ENCODE peak calls at places on chromosomes 6 and 20, in seven cellular contexts. I, P, W, T, M, Z and G are unnamed samples.

GRCh38 chr20:32382102-32382950 is 24.2 kb downstream of the ASXL1 start:
- DNase-seq in I (no peak), P (no peak), W (no peak), T (no peak), M (no peak), Z (no peak), G (no peak)

GRCh38 chr20:43942661-43943285 is 28.1 kb downstream of the TOX2 start:
- DNase-seq in I (no peak), P (peak), W (no peak), T (no peak), M (no peak), Z (peak), G (no peak)

GRCh38 chr6:170035896-170036295 is 255.0 kb downstream of the DLL1 start:
- DNase-seq in I (no peak), P (no peak), W (no peak), T (peak), M (no peak), Z (no peak), G (no peak)

GRCh38 chr6:159761135-159761872 is 541 bp upstream of the ACAT2 start:
- DNase-seq in I (no peak), P (peak), W (peak), T (peak), M (no peak), Z (no peak), G (no peak)

GRCh38 chr20:41344938-41345728 is 4.5 kb downstream of the LPIN3 start:
- DNase-seq in I (no peak), P (no peak), W (no peak), T (no peak), M (no peak), Z (no peak), G (no peak)

GRCh38 chr6:45478235-45478634 is 100.5 kb upstream of the SUPT3H start:
- DNase-seq in I (no peak), P (peak), W (no peak), T (no peak), M (no peak), Z (no peak), G (no peak)

GRCh38 chr6:74899416-74899815 is 306.4 kb downstream of the COL12A1 start:
- DNase-seq in I (no peak), P (peak), W (no peak), T (no peak), M (no peak), Z (no peak), G (no peak)

GRCh38 chr6:13538084-13538483 is 36.3 kb upstream of the SIRT5 start:
- DNase-seq in I (no peak), P (peak), W (no peak), T (no peak), M (no peak), Z (peak), G (peak)

GRCh38 chr20:43409041-43409913 is 48.4 kb upstream of the SRSF6 start:
- DNase-seq in I (no peak), P (peak), W (no peak), T (no peak), M (no peak), Z (no peak), G (no peak)

GRCh38 chr6:963456-963855 is 270.5 kb upstream of the EXOC2 start:
- DNase-seq in I (no peak), P (no peak), W (no peak), T (no peak), M (no peak), Z (no peak), G (no peak)

GRCh38 chr6:35216832-35217811 is 3.4 kb downstream of the SCUBE3 start:
- DNase-seq in I (no peak), P (no peak), W (no peak), T (no peak), M (no peak), Z (no peak), G (no peak)

GRCh38 chr20:58349586-58349985 is 39.4 kb upstream of the VAPB start:
- DNase-seq in I (no peak), P (peak), W (no peak), T (no peak), M (no peak), Z (no peak), G (no peak)

GRCh38 chr6:149342525-149342924 is 25.0 kb downstream of the TAB2 start:
- DNase-seq in I (no peak), P (no peak), W (no peak), T (no peak), M (no peak), Z (no peak), G (no peak)

GRCh38 chr6:147856687-147857086 is 348.2 kb downstream of the SAMD5 start:
- DNase-seq in I (no peak), P (no peak), W (no peak), T (no peak), M (no peak), Z (no peak), G (no peak)

GRCh38 chr20:44211177-44212039 is 837 bp upstream of the OSER1 start:
- DNase-seq in I (peak), P (peak), W (no peak), T (no peak), M (peak), Z (no peak), G (no peak)

GRCh38 chr20:57658447-57659130 is 38.4 kb upstream of the ZBP1 start:
- DNase-seq in I (peak), P (no peak), W (peak), T (peak), M (no peak), Z (no peak), G (no peak)

GRCh38 chr6:154154389-154154967 is 115.4 kb downstream of the OPRM1 start:
- DNase-seq in I (peak), P (peak), W (no peak), T (peak), M (peak), Z (peak), G (peak)

GRCh38 chr20:47146703-47147102 is 209.8 kb downstream of the ZMYND8 start:
- DNase-seq in I (no peak), P (peak), W (no peak), T (no peak), M (no peak), Z (no peak), G (no peak)

GRCh38 chr6:44176130-44176934 is 17.7 kb downstream of the CAPN11 start:
- DNase-seq in I (no peak), P (no peak), W (peak), T (no peak), M (no peak), Z (no peak), G (no peak)

GRCh38 chr6:29708432-29709177 is 14.6 kb upstream of the HLA-F start:
- DNase-seq in I (no peak), P (no peak), W (no peak), T (peak), M (no peak), Z (peak), G (peak)

GRCh38 chr6:154594474-154595198 is 84.2 kb upstream of the CNKSR3 start:
- DNase-seq in I (no peak), P (no peak), W (no peak), T (no peak), M (no peak), Z (no peak), G (no peak)

GRCh38 chr6:11324453-11325023 is 92.1 kb upstream of the NEDD9 start:
- DNase-seq in I (no peak), P (no peak), W (no peak), T (no peak), M (no peak), Z (no peak), G (no peak)

GRCh38 chr6:3887150-3887700 is 38.1 kb downstream of the FAM50B start:
- DNase-seq in I (no peak), P (peak), W (no peak), T (no peak), M (no peak), Z (no peak), G (no peak)

GRCh38 chr20:53878262-53879047 is 191.9 kb downstream of the BCAS1 start:
- DNase-seq in I (no peak), P (no peak), W (no peak), T (no peak), M (no peak), Z (no peak), G (no peak)

GRCh38 chr20:58571341-58571941 is 56.2 kb upstream of the APCDD1L start:
- DNase-seq in I (no peak), P (no peak), W (no peak), T (no peak), M (no peak), Z (no peak), G (no peak)

GRCh38 chr6:53544050-53544499 is 826 bp downstream of the GCLC start:
- DNase-seq in I (no peak), P (no peak), W (no peak), T (no peak), M (peak), Z (no peak), G (no peak)

GRCh38 chr6:33929575-33930288 is 125.9 kb upstream of the MLN start:
- DNase-seq in I (no peak), P (no peak), W (no peak), T (no peak), M (peak), Z (no peak), G (no peak)

GRCh38 chr20:46255440-46256104 is 52.7 kb downstream of the CDH22 start:
- DNase-seq in I (no peak), P (peak), W (peak), T (peak), M (peak), Z (no peak), G (no peak)

DNA sequence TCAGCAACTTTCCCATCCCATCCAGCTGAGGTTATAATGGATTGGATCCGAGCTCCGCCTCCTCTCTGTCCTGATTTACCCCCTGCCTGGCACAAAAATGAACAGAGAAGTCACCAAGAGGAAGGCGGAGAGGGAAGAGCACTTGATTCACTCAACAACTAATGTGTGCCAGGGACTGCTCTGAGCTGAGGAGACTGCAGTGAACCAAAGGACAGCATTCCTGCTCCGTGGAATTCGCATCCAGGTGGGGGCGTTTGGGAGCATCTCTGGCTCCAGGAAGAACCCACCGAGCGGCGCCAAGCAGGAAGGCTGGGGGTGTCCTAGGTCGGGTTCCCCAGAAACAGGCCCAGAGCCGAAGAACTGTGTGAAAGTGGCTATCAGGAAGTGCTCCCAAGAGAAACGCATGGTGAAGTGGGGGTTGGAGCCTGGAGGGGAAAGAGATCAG is 95.8 kb upstream of the NAA20 start:
- DNase-seq in I (no peak), P (no peak), W (no peak), T (no peak), M (no peak), Z (no peak), G (no peak)
- H3K27ac ChIP-seq in I (peak), P (no peak), W (peak), T (peak), M (no peak), Z (no peak), G (no peak)

GRCh38 chr6:73388800-73389512 is 5.7 kb upstream of the DDX43 start:
- DNase-seq in I (peak), P (peak), W (peak), T (peak), M (peak), Z (peak), G (peak)
- H3K4me3 ChIP-seq in I (peak), P (peak), W (peak), T (peak), M (peak), Z (peak), G (peak)

GRCh38 chr6:80425089-80425823 is 318.8 kb downstream of the BCKDHB start:
- DNase-seq in I (no peak), P (peak), W (no peak), T (no peak), M (no peak), Z (no peak), G (no peak)
- H3K27ac ChIP-seq in I (no peak), P (no peak), W (no peak), T (no peak), M (no peak), Z (no peak), G (no peak)

GRCh38 chr6:26502169-26502568 is 2.1 kb downstream of the BTN1A1 start:
- DNase-seq in I (no peak), P (no peak), W (no peak), T (no peak), M (no peak), Z (no peak), G (no peak)

DNA sequence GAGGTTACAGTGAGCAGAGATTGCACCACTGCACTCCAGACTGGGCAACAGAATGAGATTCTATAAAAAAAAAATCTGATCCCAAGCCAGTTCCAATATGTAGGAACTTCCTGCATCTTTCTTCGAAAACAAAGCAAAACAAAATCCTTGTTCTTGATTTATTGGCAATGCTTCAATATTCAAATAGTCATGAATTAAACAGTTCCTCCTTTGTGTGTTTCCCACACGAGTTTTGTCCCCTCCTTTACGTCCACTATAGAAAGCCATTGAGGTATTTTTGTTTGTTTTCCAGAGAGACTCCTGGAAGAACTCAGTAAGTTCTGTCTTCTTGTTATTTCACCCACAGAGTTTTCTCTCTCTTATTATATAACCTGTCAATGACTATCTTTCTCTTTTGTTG is 7.6 kb downstream of the BTN1A1 start:
- DNase-seq in I (no peak), P (no peak), W (no peak), T (no peak), M (no peak), Z (no peak), G (no peak)
- H3K4me3 ChIP-seq in I (no peak), P (no peak), W (no peak), T (no peak), M (no peak), Z (no peak), G (no peak)

GRCh38 chr6:15894973-15895858 is 232.4 kb upstream of the DTNBP1 start:
- DNase-seq in I (no peak), P (no peak), W (no peak), T (no peak), M (no peak), Z (no peak), G (no peak)
- H3K27ac ChIP-seq in I (no peak), P (no peak), W (no peak), T (no peak), M (no peak), Z (no peak), G (peak)

DNA sequence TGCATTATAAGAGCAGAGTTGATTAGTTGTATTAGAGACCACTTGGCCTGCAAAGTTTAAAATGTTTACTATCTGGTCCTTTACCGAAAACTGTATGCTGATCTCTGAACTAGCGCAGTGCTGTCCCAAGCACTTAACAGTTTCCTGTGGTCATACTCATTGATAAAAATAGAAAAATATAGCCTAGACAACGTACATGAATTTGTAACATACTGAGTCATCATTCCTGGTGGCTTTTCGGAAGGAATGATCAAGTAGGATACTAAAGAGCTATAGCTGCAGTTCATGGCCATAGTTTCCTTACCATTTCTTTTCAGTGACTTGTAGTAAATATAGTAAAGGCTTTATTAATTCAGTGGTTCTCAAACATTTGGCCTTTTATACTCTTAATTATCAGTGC is 18.4 kb downstream of the TTK start:
- DNase-seq in I (no peak), P (peak), W (no peak), T (no peak), M (no peak), Z (no peak), G (no peak)
- H3K4me3 ChIP-seq in I (no peak), P (no peak), W (no peak), T (no peak), M (no peak), Z (no peak), G (no peak)

GRCh38 chr6:113805836-113806500 is 51.2 kb upstream of the MARCKS start:
- DNase-seq in I (no peak), P (no peak), W (no peak), T (no peak), M (no peak), Z (no peak), G (no peak)

GRCh38 chr6:113802779-113803178 is 54.4 kb upstream of the MARCKS start:
- DNase-seq in I (no peak), P (no peak), W (no peak), T (no peak), M (no peak), Z (no peak), G (no peak)

GRCh38 chr6:113809818-113810217 is 47.3 kb upstream of the MARCKS start:
- DNase-seq in I (no peak), P (no peak), W (no peak), T (no peak), M (no peak), Z (no peak), G (no peak)

DNA sequence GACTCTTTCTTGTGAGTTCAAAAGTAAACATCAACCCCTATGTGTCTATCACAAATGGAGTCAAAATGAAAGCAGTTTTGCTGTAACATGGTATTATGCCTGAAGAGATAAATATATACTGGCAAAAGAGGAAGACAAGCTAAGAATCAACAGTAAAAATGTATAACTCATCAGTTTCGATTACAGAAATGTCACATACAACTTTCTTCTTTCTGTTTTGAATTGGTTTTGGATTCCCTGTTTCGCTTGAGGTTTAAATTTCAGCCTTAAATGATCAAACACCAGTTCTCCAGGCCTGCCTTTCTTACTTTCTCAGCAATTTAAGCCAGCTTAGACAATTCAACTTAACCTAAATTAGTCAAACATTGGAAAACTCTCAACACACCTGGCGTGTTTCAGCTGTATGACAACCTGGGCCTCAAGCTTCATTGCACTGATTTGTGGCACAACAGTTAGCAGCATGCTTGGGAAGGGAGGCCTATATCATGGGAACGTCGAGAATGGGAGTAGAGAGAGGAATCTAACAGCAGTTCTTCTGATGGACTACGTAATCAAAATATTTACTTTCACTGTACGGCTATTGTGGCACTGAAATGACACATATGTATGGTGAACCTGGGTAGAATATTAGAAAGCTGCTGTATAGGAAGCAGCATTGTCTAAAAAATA is 51.8 kb upstream of the MARCKS start:
- DNase-seq in I (no peak), P (no peak), W (no peak), T (no peak), M (no peak), Z (no peak), G (no peak)
- H3K27ac ChIP-seq in I (no peak), P (no peak), W (peak), T (peak), M (no peak), Z (no peak), G (no peak)